ENCODE peak calls at places on chromosomes 2 and 18, in five cellular contexts. N is activated CD8-positive, alpha-beta memory T cell treated with anti-CD3 and anti-CD28 coated beads for 24 hours; I is fibroblast of pulmonary artery; B is RWPE1; Z is Daoy. C is an unnamed sample.

GRCh38 chr2:189037518-189037917 is 63.3 kb downstream of the COL3A1 start:
- DNase-seq in N (no peak), I (peak), B (peak), Z (no peak), C (peak)

GRCh38 chr2:204869142-204869823 is 324.0 kb downstream of the PARD3B start:
- DNase-seq in B (no peak), N (no peak), I (peak), Z (no peak), C (no peak)

GRCh38 chr2:217325810-217326209 is 465.9 kb upstream of the TNP1 start:
- DNase-seq in N (no peak), I (no peak), B (no peak), Z (no peak), C (peak)

GRCh38 chr2:7029291-7030059 is 112.3 kb downstream of the RNF144A start:
- DNase-seq in N (no peak), I (no peak), Z (no peak), B (no peak), C (no peak)

GRCh38 chr2:128782411-128783192 is 463.9 kb upstream of the HS6ST1 start:
- DNase-seq in I (no peak), Z (no peak), B (no peak), N (peak), C (no peak)

GRCh38 chr18:74328196-74328595 is 12.6 kb downstream of the C18orf63 start:
- DNase-seq in N (no peak), B (no peak), I (no peak), Z (no peak), C (no peak)

GRCh38 chr2:184596819-184597411 is 1.4 kb upstream of the ZNF804A start:
- DNase-seq in Z (peak), N (no peak), B (peak), I (peak), C (no peak)

GRCh38 chr18:76922107-76922506 is 99.8 kb downstream of the ZNF236 start:
- DNase-seq in B (peak), N (no peak), Z (peak), I (peak), C (peak)

GRCh38 chr2:163341426-163341825 is 394.4 kb downstream of the FIGN start:
- DNase-seq in B (no peak), Z (peak), N (no peak), I (peak), C (peak)

GRCh38 chr18:62365420-62365819 is 40.3 kb downstream of the TNFRSF11A start:
- DNase-seq in Z (no peak), I (no peak), B (no peak), N (no peak), C (no peak)

GRCh38 chr18:41449612-41450011 is 505.4 kb upstream of the PIK3C3 start:
- DNase-seq in Z (no peak), I (peak), B (no peak), N (no peak), C (no peak)

GRCh38 chr18:44796505-44797198 is 116.0 kb downstream of the SETBP1 start:
- DNase-seq in B (no peak), N (no peak), Z (no peak), I (no peak), C (no peak)

GRCh38 chr18:57837917-57838548 is 34.9 kb upstream of the ATP8B1 start:
- DNase-seq in B (no peak), I (peak), Z (no peak), N (peak), C (peak)

GRCh38 chr2:234989183-234989701 is 37.4 kb downstream of the SH3BP4 start:
- DNase-seq in B (peak), N (no peak), Z (peak), I (peak), C (peak)

GRCh38 chr2:237998530-237998929 is 31.7 kb downstream of the UBE2F start:
- DNase-seq in I (peak), N (peak), B (no peak), Z (no peak), C (peak)

GRCh38 chr2:220785181-220785580 is 786.9 kb downstream of the EPHA4 start:
- DNase-seq in Z (peak), N (no peak), B (no peak), I (no peak), C (peak)